ENCODE peak calls at places on chromosomes 4 and X, in seven cellular contexts. One of them, this sample, is unnamed.

GRCh38 chrX:51614353-51614752 is 4.4 kb downstream of the CENPVL3 start:
- DNase-seq in GM23338: peak; percentile 70
- DNase-seq in epithelial cell of esophagus: peak; percentile 51
- DNase-seq in fibroblast of mammary gland: peak; percentile 66
- DNase-seq in sigmoid colon: no peak
- DNase-seq in lower leg skin: no peak
- DNase-seq in left lung: no peak
- DNase-seq in this sample: peak; percentile 39

GRCh38 chr4:64465263-64465662 is 56.0 kb upstream of the TECRL start:
- DNase-seq in GM23338: no peak
- DNase-seq in epithelial cell of esophagus: no peak
- DNase-seq in fibroblast of mammary gland: no peak
- DNase-seq in sigmoid colon: no peak
- DNase-seq in lower leg skin: no peak
- DNase-seq in left lung: no peak
- DNase-seq in this sample: no peak

GRCh38 chr4:38128478-38129451 is 168.6 kb downstream of the PTTG2 start:
- DNase-seq in GM23338: peak; percentile 92
- DNase-seq in epithelial cell of esophagus: peak; percentile 100
- DNase-seq in fibroblast of mammary gland: peak; percentile 90
- DNase-seq in sigmoid colon: no peak
- DNase-seq in lower leg skin: peak; percentile 65
- DNase-seq in left lung: no peak
- DNase-seq in this sample: peak; percentile 49

GRCh38 chr4:4415107-4415805 is 28.4 kb downstream of the NSG1 start:
- DNase-seq in GM23338: no peak
- DNase-seq in epithelial cell of esophagus: no peak
- DNase-seq in fibroblast of mammary gland: no peak
- DNase-seq in sigmoid colon: peak; percentile 47
- DNase-seq in lower leg skin: no peak
- DNase-seq in left lung: peak; percentile 14
- DNase-seq in this sample: no peak

GRCh38 chr4:89685277-89685676 is 151.7 kb downstream of the SNCA start:
- DNase-seq in GM23338: no peak
- DNase-seq in epithelial cell of esophagus: no peak
- DNase-seq in fibroblast of mammary gland: no peak
- DNase-seq in sigmoid colon: no peak
- DNase-seq in lower leg skin: no peak
- DNase-seq in left lung: no peak
- DNase-seq in this sample: no peak

GRCh38 chrX:83630662-83631061 is 122.6 kb downstream of the POU3F4 start:
- DNase-seq in GM23338: no peak
- DNase-seq in epithelial cell of esophagus: no peak
- DNase-seq in fibroblast of mammary gland: no peak
- DNase-seq in sigmoid colon: no peak
- DNase-seq in lower leg skin: no peak
- DNase-seq in left lung: no peak
- DNase-seq in this sample: no peak

GRCh38 chr4:173448919-173449641 is 50.2 kb upstream of the SCRG1 start:
- DNase-seq in GM23338: no peak
- DNase-seq in epithelial cell of esophagus: no peak
- DNase-seq in fibroblast of mammary gland: no peak
- DNase-seq in sigmoid colon: no peak
- DNase-seq in lower leg skin: no peak
- DNase-seq in left lung: no peak
- DNase-seq in this sample: no peak

GRCh38 chr4:47462799-47463234 is 685 bp downstream of the COMMD8 start:
- DNase-seq in GM23338: no peak
- DNase-seq in epithelial cell of esophagus: peak; percentile 27
- DNase-seq in fibroblast of mammary gland: peak; percentile 17
- DNase-seq in sigmoid colon: no peak
- DNase-seq in lower leg skin: no peak
- DNase-seq in left lung: no peak
- DNase-seq in this sample: no peak

GRCh38 chrX:154308108-154308946 is 12.7 kb downstream of the TKTL1 start:
- DNase-seq in GM23338: peak; percentile 74
- DNase-seq in epithelial cell of esophagus: peak; percentile 45
- DNase-seq in fibroblast of mammary gland: peak; percentile 36
- DNase-seq in sigmoid colon: peak; percentile 76
- DNase-seq in lower leg skin: peak; percentile 49
- DNase-seq in left lung: peak; percentile 49
- DNase-seq in this sample: peak; percentile 53

GRCh38 chr4:21276046-21276445 is 575.8 kb downstream of the PACRGL start:
- DNase-seq in GM23338: no peak
- DNase-seq in epithelial cell of esophagus: no peak
- DNase-seq in fibroblast of mammary gland: no peak
- DNase-seq in sigmoid colon: no peak
- DNase-seq in lower leg skin: no peak
- DNase-seq in left lung: no peak
- DNase-seq in this sample: no peak

GRCh38 chrX:110173192-110174175 is 144.4 kb downstream of the AMMECR1 start:
- DNase-seq in GM23338: no peak
- DNase-seq in epithelial cell of esophagus: peak; percentile 60
- DNase-seq in fibroblast of mammary gland: peak; percentile 42
- DNase-seq in sigmoid colon: no peak
- DNase-seq in lower leg skin: no peak
- DNase-seq in left lung: no peak
- DNase-seq in this sample: peak; percentile 73

GRCh38 chrX:103806862-103807474 is 25.1 kb downstream of the RAB9B start:
- DNase-seq in GM23338: no peak
- DNase-seq in epithelial cell of esophagus: peak; percentile 9
- DNase-seq in fibroblast of mammary gland: no peak
- DNase-seq in sigmoid colon: no peak
- DNase-seq in lower leg skin: no peak
- DNase-seq in left lung: no peak
- DNase-seq in this sample: no peak

GRCh38 chr4:13988347-13989265 is 361.1 kb upstream of the BOD1L1 start:
- DNase-seq in GM23338: no peak
- DNase-seq in epithelial cell of esophagus: peak; percentile 93
- DNase-seq in fibroblast of mammary gland: peak; percentile 100
- DNase-seq in sigmoid colon: peak; percentile 73
- DNase-seq in lower leg skin: no peak
- DNase-seq in left lung: no peak
- DNase-seq in this sample: peak; percentile 96

GRCh38 chrX:12887141-12887540 is 19.3 kb upstream of the TLR8 start:
- DNase-seq in GM23338: no peak
- DNase-seq in epithelial cell of esophagus: no peak
- DNase-seq in fibroblast of mammary gland: no peak
- DNase-seq in sigmoid colon: no peak
- DNase-seq in lower leg skin: no peak
- DNase-seq in left lung: no peak
- DNase-seq in this sample: no peak

GRCh38 chr4:52094746-52095145 is 43.6 kb downstream of the SPATA18 start:
- DNase-seq in GM23338: no peak
- DNase-seq in epithelial cell of esophagus: no peak
- DNase-seq in fibroblast of mammary gland: no peak
- DNase-seq in sigmoid colon: no peak
- DNase-seq in lower leg skin: no peak
- DNase-seq in left lung: no peak
- DNase-seq in this sample: no peak

GRCh38 chrX:47623540-47624027 is 3.9 kb upstream of the SYN1 start:
- DNase-seq in GM23338: peak; percentile 90
- DNase-seq in epithelial cell of esophagus: peak; percentile 67
- DNase-seq in fibroblast of mammary gland: peak; percentile 70
- DNase-seq in sigmoid colon: no peak
- DNase-seq in lower leg skin: peak; percentile 20
- DNase-seq in left lung: peak; percentile 56
- DNase-seq in this sample: peak; percentile 86

GRCh38 chr4:25863347-25863784 is 578 bp upstream of the SEL1L3 start:
- DNase-seq in GM23338: peak; percentile 74
- DNase-seq in epithelial cell of esophagus: no peak
- DNase-seq in fibroblast of mammary gland: no peak
- DNase-seq in sigmoid colon: no peak
- DNase-seq in lower leg skin: no peak
- DNase-seq in left lung: peak; percentile 60
- DNase-seq in this sample: no peak

GRCh38 chrX:134603806-134604700 is 54.2 kb downstream of the PLAC1 start:
- DNase-seq in GM23338: peak; percentile 9
- DNase-seq in epithelial cell of esophagus: peak; percentile 71
- DNase-seq in fibroblast of mammary gland: peak; percentile 95
- DNase-seq in sigmoid colon: no peak
- DNase-seq in lower leg skin: peak; percentile 23
- DNase-seq in left lung: no peak
- DNase-seq in this sample: peak; percentile 91

GRCh38 chr4:7844247-7844991 is 95.2 kb downstream of the AFAP1 start:
- DNase-seq in GM23338: peak; percentile 92
- DNase-seq in epithelial cell of esophagus: peak; percentile 77
- DNase-seq in fibroblast of mammary gland: peak; percentile 93
- DNase-seq in sigmoid colon: peak; percentile 86
- DNase-seq in lower leg skin: peak; percentile 67
- DNase-seq in left lung: peak; percentile 63
- DNase-seq in this sample: peak; percentile 99

GRCh38 chr4:88106205-88106604 is 52.2 kb downstream of the ABCG2 start:
- DNase-seq in GM23338: no peak
- DNase-seq in epithelial cell of esophagus: peak; percentile 75
- DNase-seq in fibroblast of mammary gland: peak; percentile 46
- DNase-seq in sigmoid colon: no peak
- DNase-seq in lower leg skin: no peak
- DNase-seq in left lung: no peak
- DNase-seq in this sample: no peak

GRCh38 chr4:91198951-91199350 is 1071.8 kb downstream of the CCSER1 start:
- DNase-seq in GM23338: no peak
- DNase-seq in epithelial cell of esophagus: no peak
- DNase-seq in fibroblast of mammary gland: no peak
- DNase-seq in sigmoid colon: no peak
- DNase-seq in lower leg skin: no peak
- DNase-seq in left lung: no peak
- DNase-seq in this sample: peak; percentile 5

DNA sequence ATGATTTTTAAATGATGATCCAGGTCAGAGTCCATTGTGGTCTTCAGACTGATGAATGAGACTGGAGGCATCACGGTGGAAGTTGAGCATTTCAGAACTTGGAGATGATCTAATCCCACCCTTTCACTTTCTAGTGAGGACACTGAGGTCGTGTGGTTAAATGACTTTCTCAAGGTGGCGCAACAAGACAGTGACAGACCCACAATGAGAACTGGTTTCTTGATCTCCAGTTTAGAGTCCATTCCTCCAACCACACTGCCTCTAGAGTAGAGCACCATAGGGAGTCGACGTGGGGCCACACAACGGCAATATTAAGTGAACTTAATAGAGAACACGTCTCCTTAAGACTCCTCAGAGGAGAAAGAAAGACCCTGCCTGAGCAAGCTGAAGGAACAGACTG is 381.0 kb downstream of the UNC5C start:
- DNase-seq in GM23338: no peak
- DNase-seq in epithelial cell of esophagus: no peak
- DNase-seq in fibroblast of mammary gland: no peak
- DNase-seq in sigmoid colon: no peak
- DNase-seq in lower leg skin: no peak
- DNase-seq in left lung: no peak
- DNase-seq in this sample: peak; percentile 26
- TF ChIP-seq CTCF in GM23338: peak; percentile 70
- TF ChIP-seq CTCF in epithelial cell of esophagus: no peak
- TF ChIP-seq CTCF in fibroblast of mammary gland: no peak
- TF ChIP-seq CTCF in sigmoid colon: no peak
- TF ChIP-seq CTCF in lower leg skin: no peak
- TF ChIP-seq CTCF in left lung: no peak
- TF ChIP-seq CTCF in this sample: no peak

GRCh38 chrX:140510306-140510676 is 5.4 kb upstream of the SOX3 start:
- DNase-seq in GM23338: peak; percentile 45
- DNase-seq in epithelial cell of esophagus: no peak
- DNase-seq in fibroblast of mammary gland: no peak
- DNase-seq in sigmoid colon: no peak
- DNase-seq in lower leg skin: no peak
- DNase-seq in left lung: no peak
- DNase-seq in this sample: no peak
- H3K4me3 ChIP-seq in GM23338: peak overlapping the region; percentile 62
- H3K4me3 ChIP-seq in epithelial cell of esophagus: no peak overlapping the region
- H3K4me3 ChIP-seq in fibroblast of mammary gland: no peak overlapping the region
- H3K4me3 ChIP-seq in sigmoid colon: no peak overlapping the region
- H3K4me3 ChIP-seq in lower leg skin: no peak overlapping the region
- H3K4me3 ChIP-seq in left lung: no peak overlapping the region
- H3K4me3 ChIP-seq in this sample: no peak overlapping the region

GRCh38 chrX:68238568-68238967 is 194.7 kb downstream of the OPHN1 start:
- DNase-seq in GM23338: peak; percentile 64
- DNase-seq in epithelial cell of esophagus: peak; percentile 4
- DNase-seq in fibroblast of mammary gland: no peak
- DNase-seq in sigmoid colon: no peak
- DNase-seq in lower leg skin: no peak
- DNase-seq in left lung: no peak
- DNase-seq in this sample: no peak
- TF ChIP-seq CTCF in GM23338: peak; percentile 74
- TF ChIP-seq CTCF in epithelial cell of esophagus: peak; percentile 32
- TF ChIP-seq CTCF in fibroblast of mammary gland: peak; percentile 46
- TF ChIP-seq CTCF in sigmoid colon: no peak
- TF ChIP-seq CTCF in lower leg skin: no peak
- TF ChIP-seq CTCF in left lung: peak; percentile 15
- TF ChIP-seq CTCF in this sample: peak; percentile 47

DNA sequence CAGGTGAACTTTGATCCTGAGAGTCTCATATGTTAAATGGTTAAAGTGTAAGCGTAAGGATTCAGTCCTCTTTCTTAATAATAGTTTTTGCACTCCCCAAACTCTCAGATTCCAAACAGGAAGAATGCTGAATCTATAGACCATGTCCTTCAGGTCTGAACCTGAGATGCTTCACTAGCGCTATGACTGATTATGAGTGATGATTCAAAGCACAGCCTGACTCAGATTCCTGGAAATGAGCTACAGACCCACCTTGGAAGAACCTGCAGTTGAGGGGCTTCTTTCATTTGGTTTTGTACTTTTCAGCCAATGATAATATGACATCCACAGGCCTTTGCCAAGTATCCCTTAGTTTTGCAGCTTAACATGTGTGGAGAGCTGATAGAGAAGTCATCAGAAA is 1.4 kb downstream of the EDNRA start:
- DNase-seq in GM23338: no peak
- DNase-seq in epithelial cell of esophagus: peak; percentile 79
- DNase-seq in fibroblast of mammary gland: no peak
- DNase-seq in sigmoid colon: no peak
- DNase-seq in lower leg skin: no peak
- DNase-seq in left lung: no peak
- DNase-seq in this sample: no peak
- H3K4me3 ChIP-seq in GM23338: peak overlapping the region; percentile 87
- H3K4me3 ChIP-seq in epithelial cell of esophagus: no peak overlapping the region
- H3K4me3 ChIP-seq in fibroblast of mammary gland: no peak overlapping the region
- H3K4me3 ChIP-seq in sigmoid colon: peak overlapping the region; percentile 4
- H3K4me3 ChIP-seq in lower leg skin: no peak overlapping the region
- H3K4me3 ChIP-seq in left lung: peak overlapping the region; percentile 47
- H3K4me3 ChIP-seq in this sample: no peak overlapping the region

DNA sequence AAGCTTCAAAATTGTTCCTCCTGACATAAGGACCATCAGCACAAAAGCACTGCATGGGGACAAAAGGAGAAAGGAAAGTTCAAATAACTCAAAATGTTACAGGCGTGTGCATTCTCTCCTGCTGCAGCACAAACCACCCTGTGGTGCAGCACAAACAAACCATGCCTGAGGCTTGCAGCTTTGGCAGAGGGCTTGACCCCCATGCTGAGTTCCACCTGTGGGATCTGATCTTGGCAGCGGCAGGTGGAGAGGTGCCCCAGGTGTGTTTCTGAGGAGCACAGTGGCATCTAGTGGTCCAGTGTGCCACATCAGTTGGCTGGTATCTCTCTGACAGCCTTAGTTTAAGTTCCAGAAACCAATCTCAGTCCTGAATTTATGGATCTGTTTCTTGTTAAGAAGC is 164.6 kb downstream of the SOWAHB start:
- DNase-seq in GM23338: no peak
- DNase-seq in epithelial cell of esophagus: peak; percentile 50
- DNase-seq in fibroblast of mammary gland: no peak
- DNase-seq in sigmoid colon: no peak
- DNase-seq in lower leg skin: no peak
- DNase-seq in left lung: no peak
- DNase-seq in this sample: no peak
- TF ChIP-seq CTCF in GM23338: peak; percentile 36
- TF ChIP-seq CTCF in epithelial cell of esophagus: peak; percentile 56
- TF ChIP-seq CTCF in fibroblast of mammary gland: peak; percentile 1
- TF ChIP-seq CTCF in sigmoid colon: no peak
- TF ChIP-seq CTCF in lower leg skin: no peak
- TF ChIP-seq CTCF in left lung: no peak
- TF ChIP-seq CTCF in this sample: no peak